ENCODE peak calls at places on chromosomes 7 and 10, in six cellular contexts. One of them, this sample, is unnamed. For H3K79me1, the result is how much of the 10 kb centered on the place peaks cover.

GRCh38 chr10:112367516-112367915 is 6.4 kb upstream of the ACSL5 start:
- DNase-seq in mesenchymal stem cell: no peak
- DNase-seq in neuronal stem cell: no peak
- DNase-seq in H9: peak
- DNase-seq in IMR-90: no peak
- DNase-seq in H1: no peak
- DNase-seq in this sample: no peak

GRCh38 chr10:6912929-6913328 is 332.9 kb upstream of the PRKCQ start:
- DNase-seq in mesenchymal stem cell: peak
- DNase-seq in IMR-90: no peak
- DNase-seq in neuronal stem cell: no peak
- DNase-seq in H9: no peak
- DNase-seq in H1: no peak
- DNase-seq in this sample: no peak

GRCh38 chr10:102267748-102268147 is 22.4 kb downstream of the GBF1 start:
- DNase-seq in neuronal stem cell: no peak
- DNase-seq in mesenchymal stem cell: peak
- DNase-seq in H1: no peak
- DNase-seq in H9: no peak
- DNase-seq in IMR-90: peak
- DNase-seq in this sample: no peak

GRCh38 chr7:110962826-110963225 is 128.1 kb upstream of the LRRN3 start:
- DNase-seq in H9: no peak
- DNase-seq in H1: no peak
- DNase-seq in mesenchymal stem cell: no peak
- DNase-seq in neuronal stem cell: no peak
- DNase-seq in IMR-90: no peak
- DNase-seq in this sample: peak

GRCh38 chr7:18895456-18895855 is 222.0 kb downstream of the TWIST1 start:
- DNase-seq in mesenchymal stem cell: peak
- DNase-seq in IMR-90: peak
- DNase-seq in H9: no peak
- DNase-seq in H1: no peak
- DNase-seq in neuronal stem cell: no peak
- DNase-seq in this sample: no peak

GRCh38 chr7:120986665-120987064 is 1.8 kb upstream of the CPED1 start:
- DNase-seq in IMR-90: no peak
- DNase-seq in H9: no peak
- DNase-seq in H1: no peak
- DNase-seq in neuronal stem cell: no peak
- DNase-seq in mesenchymal stem cell: no peak
- DNase-seq in this sample: no peak

GRCh38 chr7:111126987-111127386 is 36.1 kb downstream of the LRRN3 start:
- DNase-seq in mesenchymal stem cell: peak
- DNase-seq in neuronal stem cell: no peak
- DNase-seq in IMR-90: peak
- DNase-seq in H9: no peak
- DNase-seq in H1: no peak
- DNase-seq in this sample: peak

GRCh38 chr7:28621369-28621807 is 209.1 kb downstream of the CREB5 start:
- DNase-seq in H1: no peak
- DNase-seq in IMR-90: no peak
- DNase-seq in mesenchymal stem cell: no peak
- DNase-seq in neuronal stem cell: no peak
- DNase-seq in H9: no peak
- DNase-seq in this sample: no peak

GRCh38 chr10:132532784-132533560 is 4.6 kb upstream of the INPP5A start:
- DNase-seq in H9: no peak
- DNase-seq in neuronal stem cell: no peak
- DNase-seq in mesenchymal stem cell: no peak
- DNase-seq in H1: no peak
- DNase-seq in IMR-90: peak
- DNase-seq in this sample: peak

GRCh38 chr7:44973610-44974401 is 5.0 kb downstream of the MYO1G start:
- DNase-seq in mesenchymal stem cell: peak
- DNase-seq in H1: no peak
- DNase-seq in H9: peak
- DNase-seq in neuronal stem cell: no peak
- DNase-seq in IMR-90: no peak
- DNase-seq in this sample: no peak

GRCh38 chr7:153012203-153012602 is 252.7 kb downstream of the ACTR3B start:
- DNase-seq in mesenchymal stem cell: no peak
- DNase-seq in H9: no peak
- DNase-seq in neuronal stem cell: no peak
- DNase-seq in IMR-90: no peak
- DNase-seq in H1: no peak
- DNase-seq in this sample: no peak

GRCh38 chr7:149811221-149811620 is 27.0 kb upstream of the ZNF862 start:
- DNase-seq in H9: no peak
- DNase-seq in mesenchymal stem cell: peak
- DNase-seq in H1: no peak
- DNase-seq in neuronal stem cell: no peak
- DNase-seq in IMR-90: peak
- DNase-seq in this sample: peak

GRCh38 chr10:72625276-72625607 is 637 bp downstream of the MICU1 start:
- DNase-seq in IMR-90: no peak
- DNase-seq in mesenchymal stem cell: peak
- DNase-seq in neuronal stem cell: no peak
- DNase-seq in H9: no peak
- DNase-seq in H1: no peak
- DNase-seq in this sample: no peak

GRCh38 chr10:20855398-20856038 is 41.6 kb downstream of the NEBL start:
- DNase-seq in H9: no peak
- DNase-seq in mesenchymal stem cell: peak
- DNase-seq in neuronal stem cell: peak
- DNase-seq in IMR-90: peak
- DNase-seq in H1: no peak
- DNase-seq in this sample: peak

GRCh38 chr10:43479275-43479674 is 42.4 kb downstream of the ZNF487 start:
- DNase-seq in H9: no peak
- DNase-seq in H1: no peak
- DNase-seq in mesenchymal stem cell: no peak
- DNase-seq in IMR-90: peak
- DNase-seq in neuronal stem cell: no peak
- DNase-seq in this sample: no peak

GRCh38 chr10:71223365-71224058 is 11.1 kb downstream of the UNC5B start:
- DNase-seq in mesenchymal stem cell: no peak
- DNase-seq in H9: no peak
- DNase-seq in neuronal stem cell: no peak
- DNase-seq in H1: no peak
- DNase-seq in IMR-90: no peak
- DNase-seq in this sample: no peak

GRCh38 chr7:91352091-91352490 is 87.9 kb downstream of the FZD1 start:
- DNase-seq in neuronal stem cell: no peak
- DNase-seq in mesenchymal stem cell: no peak
- DNase-seq in H1: no peak
- DNase-seq in IMR-90: no peak
- DNase-seq in H9: no peak
- DNase-seq in this sample: no peak

GRCh38 chr10:78757542-78757941 is 311.2 kb upstream of the ZMIZ1 start:
- DNase-seq in neuronal stem cell: no peak
- DNase-seq in H1: no peak
- DNase-seq in IMR-90: peak
- DNase-seq in H9: no peak
- DNase-seq in mesenchymal stem cell: peak
- DNase-seq in this sample: peak
- H2AK5ac ChIP-seq in neuronal stem cell: peak
- H2AK5ac ChIP-seq in H1: no peak
- H2AK5ac ChIP-seq in IMR-90: peak
- H2AK5ac ChIP-seq in H9: no peak
- H2AK5ac ChIP-seq in mesenchymal stem cell: peak
- H2AK5ac ChIP-seq in this sample: no peak

GRCh38 chr7:108637049-108637621 is 67.5 kb downstream of the DNAJB9 start:
- DNase-seq in H9: no peak
- DNase-seq in H1: no peak
- DNase-seq in neuronal stem cell: no peak
- DNase-seq in IMR-90: no peak
- DNase-seq in mesenchymal stem cell: no peak
- DNase-seq in this sample: no peak

GRCh38 chr7:108630002-108630401 is 60.3 kb downstream of the DNAJB9 start:
- DNase-seq in H1: no peak
- DNase-seq in neuronal stem cell: no peak
- DNase-seq in mesenchymal stem cell: peak
- DNase-seq in H9: no peak
- DNase-seq in IMR-90: peak
- DNase-seq in this sample: peak

GRCh38 chr7:108634535-108634934 is 64.9 kb downstream of the DNAJB9 start:
- DNase-seq in H9: no peak
- DNase-seq in mesenchymal stem cell: no peak
- DNase-seq in neuronal stem cell: no peak
- DNase-seq in IMR-90: no peak
- DNase-seq in H1: no peak
- DNase-seq in this sample: no peak
- H3K18ac ChIP-seq in H9: no peak
- H3K18ac ChIP-seq in mesenchymal stem cell: no peak
- H3K18ac ChIP-seq in neuronal stem cell: no peak
- H3K18ac ChIP-seq in IMR-90: no peak
- H3K18ac ChIP-seq in H1: no peak
- H3K18ac ChIP-seq in this sample: no peak

DNA sequence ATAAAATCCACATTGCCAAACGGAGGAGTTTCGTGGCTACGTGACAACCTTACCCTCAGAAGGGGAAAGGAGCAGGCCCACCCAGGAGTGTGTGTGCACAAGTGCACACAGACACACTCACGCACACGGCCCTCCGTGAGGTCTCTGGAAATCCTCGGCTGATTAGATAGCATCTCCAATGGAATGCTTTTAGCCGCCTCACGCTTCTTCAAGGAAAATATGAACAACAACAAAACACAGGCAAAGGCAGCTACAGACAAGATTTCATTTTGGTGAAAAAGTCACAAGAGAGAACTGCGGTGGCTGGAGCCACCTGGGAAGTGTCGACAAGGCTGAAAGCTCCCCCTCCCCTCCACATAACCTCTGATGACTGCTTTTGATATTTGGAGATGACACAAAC is 391.8 kb upstream of the MKI67 start:
- DNase-seq in H1: no peak
- DNase-seq in H9: no peak
- DNase-seq in IMR-90: no peak
- DNase-seq in mesenchymal stem cell: no peak
- DNase-seq in neuronal stem cell: no peak
- DNase-seq in this sample: no peak
- H3K79me1 ChIP-seq in H1: under half
- H3K79me1 ChIP-seq in H9: under half
- H3K79me1 ChIP-seq in IMR-90: under half
- H3K79me1 ChIP-seq in mesenchymal stem cell: under half
- H3K79me1 ChIP-seq in neuronal stem cell: under half
- H3K79me1 ChIP-seq in this sample: under half

GRCh38 chr10:3763035-3763456 is 22.0 kb downstream of the KLF6 start:
- DNase-seq in neuronal stem cell: no peak
- DNase-seq in H9: no peak
- DNase-seq in H1: no peak
- DNase-seq in mesenchymal stem cell: peak
- DNase-seq in IMR-90: peak
- DNase-seq in this sample: no peak
- H2AK5ac ChIP-seq in neuronal stem cell: no peak
- H2AK5ac ChIP-seq in H9: no peak
- H2AK5ac ChIP-seq in H1: no peak
- H2AK5ac ChIP-seq in mesenchymal stem cell: peak
- H2AK5ac ChIP-seq in IMR-90: peak
- H2AK5ac ChIP-seq in this sample: no peak

GRCh38 chr7:2795906-2796305 is 48.2 kb downstream of the GNA12 start:
- DNase-seq in mesenchymal stem cell: no peak
- DNase-seq in H9: no peak
- DNase-seq in IMR-90: no peak
- DNase-seq in neuronal stem cell: no peak
- DNase-seq in H1: no peak
- DNase-seq in this sample: no peak

GRCh38 chr7:2799253-2799652 is 44.9 kb downstream of the GNA12 start:
- DNase-seq in H9: no peak
- DNase-seq in IMR-90: no peak
- DNase-seq in mesenchymal stem cell: no peak
- DNase-seq in H1: no peak
- DNase-seq in neuronal stem cell: no peak
- DNase-seq in this sample: no peak

GRCh38 chr7:2798669-2799068 is 45.4 kb downstream of the GNA12 start:
- DNase-seq in IMR-90: no peak
- DNase-seq in H1: no peak
- DNase-seq in H9: no peak
- DNase-seq in neuronal stem cell: no peak
- DNase-seq in mesenchymal stem cell: no peak
- DNase-seq in this sample: no peak

GRCh38 chr7:2794836-2795636 is 49.1 kb downstream of the GNA12 start:
- DNase-seq in mesenchymal stem cell: no peak
- DNase-seq in neuronal stem cell: no peak
- DNase-seq in IMR-90: no peak
- DNase-seq in H1: no peak
- DNase-seq in H9: no peak
- DNase-seq in this sample: no peak

DNA sequence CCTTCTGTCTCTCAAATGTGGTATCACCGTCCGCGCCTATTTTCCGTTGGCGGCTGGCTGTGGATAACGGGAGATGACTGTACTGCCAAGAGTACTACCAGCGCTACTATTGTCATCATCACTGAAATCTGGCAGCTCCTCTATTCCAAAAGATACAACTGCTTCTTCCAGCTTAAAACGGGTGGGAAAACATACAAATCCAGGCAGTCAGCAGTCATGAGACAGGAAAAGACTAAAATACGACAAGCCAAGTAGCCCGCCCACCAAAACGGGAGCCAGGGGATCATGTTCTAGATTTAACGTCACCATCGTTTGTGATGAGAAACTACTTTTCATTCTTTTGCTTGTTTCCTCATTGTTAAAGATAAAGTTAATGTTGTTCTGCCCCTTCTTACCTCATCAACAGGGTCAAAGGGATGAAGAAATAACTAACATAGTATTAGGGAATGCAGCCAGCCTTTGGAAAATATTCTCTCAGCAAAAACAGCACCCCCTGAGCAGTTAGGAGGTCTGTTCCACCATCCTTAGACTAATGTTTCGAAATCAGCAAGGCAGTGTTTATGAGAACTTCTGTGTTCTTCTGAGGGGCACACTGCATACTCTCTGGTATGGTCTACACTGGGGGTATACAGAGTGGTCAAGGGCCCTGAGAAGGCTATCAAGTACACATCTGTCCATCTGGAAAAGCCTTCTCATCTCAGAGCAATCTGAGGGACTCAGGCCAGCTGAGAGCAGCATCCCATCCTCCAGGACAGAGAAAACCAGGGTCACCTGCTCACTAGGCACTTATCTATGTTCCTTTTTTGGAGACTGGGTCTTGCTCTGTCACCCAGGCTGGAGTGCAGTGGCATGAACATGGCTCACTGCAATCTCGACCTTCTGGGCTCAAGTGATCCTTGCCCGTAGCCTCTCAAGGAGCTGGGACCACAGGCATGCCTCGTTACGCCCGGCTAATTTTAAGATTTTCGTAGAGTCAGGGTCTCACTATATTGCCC is 47.5 kb downstream of the GNA12 start:
- DNase-seq in H9: no peak
- DNase-seq in neuronal stem cell: no peak
- DNase-seq in IMR-90: peak
- DNase-seq in H1: no peak
- DNase-seq in mesenchymal stem cell: peak
- DNase-seq in this sample: no peak
- H3K18ac ChIP-seq in H9: no peak
- H3K18ac ChIP-seq in neuronal stem cell: no peak
- H3K18ac ChIP-seq in IMR-90: peak
- H3K18ac ChIP-seq in H1: no peak
- H3K18ac ChIP-seq in mesenchymal stem cell: peak
- H3K18ac ChIP-seq in this sample: no peak